ENCODE peak calls at places on chromosomes 13 and 19, in four cellular contexts. N is K562, M is IMR-90, J is HepG2. X is an unnamed sample.

GRCh38 chr13:113579686-113580085 is 4.9 kb upstream of the TFDP1 start:
- DNase-seq in N (no peak), M (no peak), J (no peak), X (no peak)

GRCh38 chr13:26965976-26966375 is 205.4 kb upstream of the GPR12 start:
- DNase-seq in N (no peak), M (peak), J (no peak), X (no peak)

GRCh38 chr13:43934273-43934672 is 54.6 kb downstream of the LACC1 start:
- DNase-seq in N (no peak), M (peak), J (no peak), X (no peak)

GRCh38 chr13:91540157-91540736 is 141.8 kb downstream of the GPC5 start:
- DNase-seq in N (peak), M (no peak), J (no peak), X (no peak)

GRCh38 chr13:74132768-74133656 is 1.2 kb downstream of the KLF12 start:
- DNase-seq in N (no peak), M (peak), J (no peak), X (peak)

GRCh38 chr19:30799854-30800755 is 427.9 kb downstream of the ZNF536 start:
- DNase-seq in N (peak), M (no peak), J (peak), X (peak)

GRCh38 chr13:50244913-50245574 is 229.8 kb downstream of the KCNRG start:
- DNase-seq in N (peak), M (peak), J (peak), X (peak)

GRCh38 chr19:56316728-56317127 is 2.1 kb upstream of the ZSCAN5A start:
- DNase-seq in N (no peak), M (no peak), J (peak), X (no peak)

GRCh38 chr19:45385392-45386221 is 15.2 kb upstream of the ERCC2 start:
- DNase-seq in N (no peak), M (no peak), J (no peak), X (no peak)

GRCh38 chr19:6588508-6589345 is 2.2 kb downstream of the CD70 start:
- DNase-seq in N (no peak), M (no peak), J (no peak), X (no peak)

GRCh38 chr13:41495044-41495443 is 37.7 kb downstream of the RGCC start:
- DNase-seq in N (no peak), M (no peak), J (peak), X (no peak)

GRCh38 chr19:40367577-40368434 is 19.3 kb downstream of the PLD3 start:
- DNase-seq in N (no peak), M (no peak), J (no peak), X (no peak)

GRCh38 chr19:40369797-40370196 is 20.2 kb downstream of the HIPK4 start:
- DNase-seq in N (no peak), M (no peak), J (no peak), X (no peak)

GRCh38 chr19:40365010-40365409 is 16.5 kb downstream of the PLD3 start:
- DNase-seq in N (no peak), M (no peak), J (no peak), X (no peak)

GRCh38 chr19:40365613-40366401 is 17.3 kb downstream of the PLD3 start:
- DNase-seq in N (peak), M (peak), J (no peak), X (peak)

GRCh38 chr19:40366697-40367561 is 18.4 kb downstream of the PLD3 start:
- DNase-seq in N (peak), M (peak), J (no peak), X (peak)
- TF ChIP-seq MAZ in N (no peak), M (no peak), J (no peak), X (no peak)

GRCh38 chr19:35903550-35904179 is 1.3 kb downstream of the HCST start:
- DNase-seq in N (peak), M (peak), J (peak), X (peak)
- TF ChIP-seq MAZ in N (peak), M (peak), J (peak), X (no peak)

GRCh38 chr19:54952591-54953344 is 5.4 kb upstream of the NLRP7 start:
- DNase-seq in N (no peak), M (no peak), J (no peak), X (peak)
- TF ChIP-seq MAZ in N (no peak), M (no peak), J (no peak), X (no peak)

GRCh38 chr13:40402931-40403412 is 263.5 kb downstream of the FOXO1 start:
- DNase-seq in N (no peak), M (peak), J (peak), X (peak)
- TF ChIP-seq MAZ in N (no peak), M (no peak), J (no peak), X (no peak)

X was measured in A549.